ENCODE peak calls at places on chromosomes 6 and 20, in four cellular contexts. Q is astrocyte of the cerebellum, S is prostate gland, B is AG04450. X is an unnamed sample.

GRCh38 chr6:133353061-133353460 is 111.9 kb downstream of the EYA4 start:
- DNase-seq in Q (no peak), S (no peak), B (no peak), X (no peak)

GRCh38 chr6:2876210-2877056 is 26.7 kb downstream of the SERPINB9 start:
- DNase-seq in Q (peak), S (no peak), B (peak), X (peak)

GRCh38 chr20:889932-890463 is 26.1 kb downstream of the ANGPT4 start:
- DNase-seq in Q (no peak), S (no peak), B (no peak), X (no peak)

GRCh38 chr6:45931254-45931653 is 84.4 kb downstream of the CLIC5 start:
- DNase-seq in Q (no peak), S (no peak), B (no peak), X (no peak)

GRCh38 chr6:7195330-7196018 is 87.7 kb downstream of the RREB1 start:
- DNase-seq in Q (no peak), S (no peak), B (no peak), X (no peak)

GRCh38 chr6:139944976-139945375 is 570.5 kb upstream of the CITED2 start:
- DNase-seq in Q (no peak), S (no peak), B (no peak), X (no peak)

GRCh38 chr6:17395112-17395511 is 1.7 kb downstream of the CAP2 start:
- DNase-seq in Q (no peak), S (no peak), B (no peak), X (no peak)

GRCh38 chr6:106300944-106301343 is 24.6 kb downstream of the ATG5 start:
- DNase-seq in Q (peak), S (no peak), B (peak), X (no peak)

GRCh38 chr6:36757206-36757605 is 59.6 kb downstream of the RAB44 start:
- DNase-seq in Q (no peak), S (no peak), B (no peak), X (no peak)

GRCh38 chr6:105424177-105424783 is 21.4 kb upstream of the PREP start:
- DNase-seq in Q (peak), S (no peak), B (no peak), X (no peak)

GRCh38 chr20:63496404-63497120 is 2.3 kb downstream of the EEF1A2 start:
- DNase-seq in Q (no peak), S (no peak), B (no peak), X (no peak)

GRCh38 chr6:95249176-95249575 is 328.2 kb upstream of the MANEA start:
- DNase-seq in Q (no peak), S (no peak), B (peak), X (no peak)

GRCh38 chr20:47735412-47736400 is 49.6 kb downstream of the SULF2 start:
- DNase-seq in Q (no peak), S (no peak), B (no peak), X (no peak)

GRCh38 chr20:58571341-58571941 is 56.2 kb upstream of the APCDD1L start:
- DNase-seq in Q (no peak), S (no peak), B (no peak), X (no peak)

GRCh38 chr20:40497781-40498691 is 191.0 kb downstream of the MAFB start:
- DNase-seq in Q (no peak), S (no peak), B (no peak), X (no peak)

GRCh38 chr6:150992682-150993081 is 127.2 kb downstream of the MTHFD1L start:
- DNase-seq in Q (no peak), S (no peak), B (no peak), X (no peak)

GRCh38 chr6:38783436-38784228 is 68.5 kb downstream of the DNAH8 start:
- DNase-seq in Q (no peak), S (no peak), B (no peak), X (no peak)

GRCh38 chr20:21517566-21518277 is 3.9 kb upstream of the NKX2-2 start:
- DNase-seq in Q (no peak), S (no peak), B (no peak), X (no peak)

GRCh38 chr6:11202513-11203305 is 29.8 kb downstream of the NEDD9 start:
- DNase-seq in Q (no peak), S (no peak), B (no peak), X (no peak)

GRCh38 chr6:106770081-106770480 is 140.7 kb downstream of the QRSL1 start:
- DNase-seq in Q (no peak), S (no peak), B (no peak), X (no peak)

GRCh38 chr6:15472626-15473025 is 190.2 kb downstream of the DTNBP1 start:
- DNase-seq in Q (no peak), S (no peak), B (no peak), X (no peak)

GRCh38 chr6:18405477-18406293 is 18.5 kb downstream of the RNF144B start:
- DNase-seq in Q (peak), S (peak), B (peak), X (peak)
- H3K4me3 ChIP-seq in Q (no peak), S (no peak), B (no peak), X (no peak)

GRCh38 chr20:60302875-60303274 is 344.7 kb downstream of the CDH26 start:
- DNase-seq in Q (no peak), S (no peak), B (no peak), X (no peak)

GRCh38 chr20:60304026-60304590 is 345.9 kb downstream of the CDH26 start:
- DNase-seq in Q (no peak), S (no peak), B (no peak), X (no peak)

GRCh38 chr20:60298647-60299046 is 340.4 kb downstream of the CDH26 start:
- DNase-seq in Q (no peak), S (no peak), B (no peak), X (no peak)

GRCh38 chr20:60297649-60298048 is 339.4 kb downstream of the CDH26 start:
- DNase-seq in Q (no peak), S (peak), B (no peak), X (no peak)

GRCh38 chr20:60299951-60300350 is 341.7 kb downstream of the CDH26 start:
- DNase-seq in Q (no peak), S (peak), B (no peak), X (no peak)
- TF ChIP-seq CTCF in Q (no peak), S (no peak), B (no peak), X (no peak)

DNA sequence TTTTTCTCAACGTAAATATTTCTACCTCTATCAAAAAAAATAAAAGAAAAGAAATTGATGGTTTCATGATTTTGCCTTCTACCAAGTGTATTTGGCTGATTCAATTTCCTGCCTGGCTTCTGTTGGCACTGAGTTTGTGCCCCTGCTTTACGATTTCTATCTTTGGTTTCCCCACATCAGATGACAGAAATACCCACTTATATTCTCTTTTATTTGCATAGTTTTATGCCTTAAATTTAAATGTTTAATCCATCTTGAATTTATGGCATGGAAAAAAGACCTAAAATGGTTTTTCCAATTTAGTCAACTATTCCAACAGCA is 34.3 kb downstream of the RNF24 start:
- DNase-seq in Q (no peak), S (no peak), B (no peak), X (no peak)
- H3K4me3 ChIP-seq in Q (no peak), S (no peak), B (no peak), X (no peak)

GRCh38 chr20:38008233-38008944 is 24.9 kb downstream of the TTI1 start:
- DNase-seq in Q (no peak), S (no peak), B (no peak), X (no peak)

GRCh38 chr20:38004416-38004815 is 28.8 kb downstream of the TTI1 start:
- DNase-seq in Q (no peak), S (no peak), B (no peak), X (no peak)

GRCh38 chr20:38012332-38012731 is 20.9 kb downstream of the TTI1 start:
- DNase-seq in Q (no peak), S (no peak), B (no peak), X (no peak)

GRCh38 chr20:38005866-38006265 is 27.4 kb downstream of the TTI1 start:
- DNase-seq in Q (no peak), S (no peak), B (no peak), X (no peak)

GRCh38 chr20:38007526-38007925 is 25.7 kb downstream of the TTI1 start:
- DNase-seq in Q (no peak), S (no peak), B (no peak), X (no peak)
- TF ChIP-seq CTCF in Q (no peak), S (no peak), B (no peak), X (no peak)

GRCh38 chr6:161128680-161129196 is 137.2 kb downstream of the MAP3K4 start:
- DNase-seq in Q (peak), S (no peak), B (peak), X (no peak)
- H3K4me3 ChIP-seq in Q (no peak), S (no peak), B (no peak), X (no peak)

GRCh38 chr6:110415297-110415916 is at the start of gene DDO:
- DNase-seq in Q (peak), S (peak), B (no peak), X (no peak)
- TF ChIP-seq CTCF in Q (no peak), S (no peak), B (no peak), X (no peak)

GRCh38 chr6:143062551-143062950 is 1.9 kb downstream of the AIG1 start:
- DNase-seq in Q (no peak), S (no peak), B (no peak), X (no peak)

GRCh38 chr6:143060354-143060805 is 309 bp upstream of the AIG1 start:
- DNase-seq in Q (peak), S (peak), B (peak), X (peak)

GRCh38 chr6:143063631-143064030 is 2.9 kb downstream of the AIG1 start:
- DNase-seq in Q (no peak), S (no peak), B (no peak), X (no peak)

GRCh38 chr6:143060806-143061596 is at the start of gene AIG1:
- DNase-seq in Q (no peak), S (no peak), B (peak), X (no peak)

DNA sequence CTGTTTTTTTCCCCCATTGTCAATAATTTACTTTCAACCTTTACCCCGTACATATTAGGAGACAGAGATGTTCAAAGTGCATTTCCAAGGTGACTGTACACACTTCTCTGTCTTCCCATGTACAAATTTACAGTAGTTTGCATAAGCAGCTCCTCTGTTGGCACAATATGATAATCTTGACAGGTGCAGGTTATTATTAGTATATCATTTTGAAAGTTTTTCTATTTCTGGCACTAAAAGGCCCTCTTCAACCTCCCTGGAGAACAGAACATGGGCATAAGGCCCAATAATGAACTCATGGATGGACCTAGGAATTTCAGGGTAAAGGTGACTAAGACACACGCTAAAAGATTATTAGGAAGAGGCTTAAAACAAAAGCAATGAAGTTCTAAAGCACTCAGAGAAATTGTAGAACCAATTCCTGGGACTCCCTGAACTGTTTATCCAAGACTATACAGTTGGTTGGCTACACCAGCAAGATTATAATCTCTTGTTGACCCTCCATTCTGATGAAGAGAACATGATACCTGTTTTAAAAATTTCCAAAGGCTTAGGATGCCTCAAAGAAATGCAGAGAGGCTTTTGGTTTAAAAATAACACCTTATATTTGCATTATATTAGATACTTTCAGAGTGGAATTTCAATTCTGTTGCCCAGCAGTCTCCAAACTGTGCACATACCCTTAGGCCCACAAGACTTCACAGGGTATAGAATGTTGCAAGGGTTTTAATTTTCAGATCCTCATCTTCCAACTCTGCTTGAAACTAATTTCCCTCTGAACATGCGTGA is 1.1 kb downstream of the AIG1 start:
- DNase-seq in Q (no peak), S (no peak), B (no peak), X (no peak)
- H3K4me3 ChIP-seq in Q (peak), S (no peak), B (peak), X (peak)

GRCh38 chr20:53190225-53190624 is 218.1 kb downstream of the TSHZ2 start:
- DNase-seq in Q (no peak), S (no peak), B (no peak), X (no peak)

GRCh38 chr20:53187402-53187801 is 215.2 kb downstream of the TSHZ2 start:
- DNase-seq in Q (no peak), S (no peak), B (no peak), X (no peak)

GRCh38 chr20:53181866-53182376 is 209.8 kb downstream of the TSHZ2 start:
- DNase-seq in Q (no peak), S (no peak), B (no peak), X (no peak)

GRCh38 chr20:53183181-53183580 is 211.0 kb downstream of the TSHZ2 start:
- DNase-seq in Q (no peak), S (no peak), B (no peak), X (no peak)

DNA sequence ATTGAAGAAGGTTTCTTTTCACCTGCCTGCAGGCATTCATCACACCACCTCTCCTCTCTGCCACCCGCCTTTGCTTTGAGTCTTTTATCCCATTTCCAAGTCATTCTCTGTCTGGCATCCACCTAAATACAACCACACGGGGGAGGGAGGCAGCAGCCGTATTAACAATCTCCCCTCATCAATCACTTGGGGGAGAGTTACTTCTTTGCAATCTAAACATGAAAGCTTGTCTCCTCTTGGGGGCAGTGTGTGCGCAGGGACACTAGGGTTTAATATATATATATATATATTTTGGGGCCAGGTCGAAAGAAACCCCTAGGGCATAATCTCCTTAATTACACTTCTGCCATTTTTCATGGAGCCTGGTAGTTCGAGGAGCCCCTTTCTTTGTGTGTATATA is 214.5 kb downstream of the TSHZ2 start:
- DNase-seq in Q (no peak), S (no peak), B (no peak), X (no peak)
- TF ChIP-seq CTCF in Q (no peak), S (no peak), B (no peak), X (no peak)

GRCh38 chr20:19396466-19397081 is 184.1 kb downstream of the SLC24A3 start:
- DNase-seq in Q (no peak), S (no peak), B (no peak), X (no peak)

GRCh38 chr20:19401096-19401495 is 188.7 kb downstream of the SLC24A3 start:
- DNase-seq in Q (no peak), S (no peak), B (no peak), X (no peak)

GRCh38 chr20:19403549-19403948 is 191.1 kb downstream of the SLC24A3 start:
- DNase-seq in Q (no peak), S (no peak), B (no peak), X (no peak)

GRCh38 chr20:19392344-19393140 is 180.1 kb downstream of the SLC24A3 start:
- DNase-seq in Q (no peak), S (no peak), B (no peak), X (no peak)

DNA sequence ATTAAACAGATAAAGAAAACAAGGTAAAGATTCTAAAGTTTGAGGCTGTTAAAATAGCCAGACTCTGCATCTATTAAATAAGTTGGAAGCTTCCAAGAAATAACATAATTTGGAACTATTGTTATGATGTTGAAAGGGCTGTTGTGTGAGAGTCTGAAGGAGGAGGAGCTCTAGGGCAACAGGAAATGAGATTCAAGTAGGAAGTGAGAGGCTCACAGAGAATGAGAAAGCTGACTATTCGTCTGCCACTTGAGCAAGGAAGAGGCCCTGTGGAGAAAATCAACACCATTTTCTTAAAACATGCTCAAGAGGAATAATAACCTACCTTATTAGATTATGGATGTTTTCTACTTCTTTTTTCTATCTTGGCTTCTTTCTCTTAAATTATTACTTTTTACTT is 185.2 kb downstream of the SLC24A3 start:
- DNase-seq in Q (no peak), S (no peak), B (no peak), X (no peak)
- H3K4me3 ChIP-seq in Q (no peak), S (no peak), B (no peak), X (no peak)

X was measured in AG04449.